ENCODE peak calls at places on chromosomes 2 and 18, in six cellular contexts. R, A, T, M, Z and X are unnamed samples.
A peak's percentile ranks its signal among the peaks of the same experiment; 100 is the strongest.

GRCh38 chr2:101770672-101771071 is 73.2 kb downstream of the MAP4K4 start:
- DNase-seq in R (peak; percentile 24), T (peak; percentile 82), A (peak; percentile 56), Z (peak; percentile 30), M (no peak), X (peak; percentile 41)

GRCh38 chr2:144580521-144581153 is 60.7 kb upstream of the ZEB2 start:
- DNase-seq in Z (no peak), A (peak; percentile 67), T (no peak), R (no peak), M (no peak), X (peak; percentile 53)

GRCh38 chr2:46612675-46613074 is 133.3 kb downstream of the TMEM247 start:
- DNase-seq in A (no peak), R (no peak), Z (no peak), M (no peak), T (no peak), X (no peak)

GRCh38 chr2:145849466-145849865 is 1329.5 kb upstream of the ZEB2 start:
- DNase-seq in A (no peak), Z (no peak), R (no peak), T (peak; percentile 33), M (no peak), X (no peak)

GRCh38 chr2:31337197-31337596 is 77.3 kb downstream of the XDH start:
- DNase-seq in M (no peak), A (no peak), T (no peak), Z (no peak), R (no peak), X (no peak)

GRCh38 chr2:126836761-126837679 is 61.7 kb upstream of the TEX51 start:
- DNase-seq in T (no peak), A (no peak), M (no peak), Z (no peak), R (no peak), X (no peak)

GRCh38 chr2:235924675-235925063 is 243.5 kb downstream of the GBX2 start:
- DNase-seq in T (peak; percentile 91), Z (peak; percentile 1), R (no peak), A (no peak), M (no peak), X (no peak)

GRCh38 chr2:235171511-235172130 is 219.8 kb downstream of the SH3BP4 start:
- DNase-seq in R (no peak), A (no peak), M (no peak), T (no peak), Z (no peak), X (peak; percentile 32)

GRCh38 chr2:197092431-197092830 is 165.9 kb upstream of the PGAP1 start:
- DNase-seq in M (no peak), R (no peak), T (no peak), A (no peak), Z (no peak), X (peak; percentile 46)

GRCh38 chr2:153360239-153360638 is 118.3 kb downstream of the RPRM start:
- DNase-seq in M (no peak), T (no peak), Z (no peak), A (no peak), R (no peak), X (no peak)

GRCh38 chr2:68726608-68727367 is 7.8 kb upstream of the ARHGAP25 start:
- DNase-seq in T (no peak), Z (peak; percentile 68), A (no peak), M (no peak), R (peak; percentile 63), X (no peak)

GRCh38 chr18:24400587-24400986 is 3.0 kb upstream of the OSBPL1A start:
- DNase-seq in A (no peak), M (no peak), R (no peak), T (no peak), Z (no peak), X (no peak)

GRCh38 chr2:29627366-29627765 is 294.0 kb downstream of the ALK start:
- DNase-seq in T (no peak), A (no peak), M (peak; percentile 7), R (no peak), Z (no peak), X (no peak)

GRCh38 chr2:9844036-9844483 is 786 bp downstream of the TAF1B start:
- DNase-seq in T (no peak), A (no peak), R (peak; percentile 15), M (no peak), Z (no peak), X (no peak)
- TF ChIP-seq GABPA in T (no peak), A (no peak), R (no peak), M (no peak), Z (no peak), X (no peak)

DNA sequence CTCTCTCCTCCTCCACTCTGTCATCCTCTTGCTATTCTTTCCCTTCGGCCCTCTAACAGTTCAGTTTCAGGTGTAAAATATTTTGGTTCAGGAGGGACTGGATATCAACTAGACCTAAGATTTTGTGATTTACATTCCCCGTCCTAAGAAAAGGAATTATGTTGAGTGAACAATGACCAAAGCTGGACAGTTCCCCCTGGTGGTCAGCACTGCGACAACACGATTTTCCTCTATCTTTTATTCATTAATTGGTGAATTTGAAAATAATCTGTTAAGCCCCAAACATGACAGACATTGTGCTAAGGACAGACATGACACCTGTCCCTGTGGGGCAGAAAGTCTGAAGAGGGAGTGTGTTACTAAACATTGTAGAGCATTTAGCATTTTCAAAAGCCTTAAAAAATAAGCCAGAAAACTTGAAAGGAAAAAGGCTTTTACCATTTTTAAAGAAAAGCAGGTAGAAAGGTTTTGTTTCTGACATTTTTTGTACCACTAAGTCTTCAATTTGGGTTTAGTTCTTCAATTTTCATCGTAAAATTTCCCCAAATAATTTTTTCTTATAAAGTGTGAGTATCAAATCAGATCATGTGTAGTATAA is 28.4 kb upstream of the GTF2A1L start:
- DNase-seq in T (peak; percentile 33), R (no peak), Z (no peak), M (no peak), A (peak; percentile 41), X (peak; percentile 58)
- TF ChIP-seq CTCF in T (peak; percentile 75), R (peak; percentile 58), Z (peak; percentile 42), M (peak; percentile 74), A (peak; percentile 83), X (peak; percentile 93)

GRCh38 chr18:77057043-77057442 is 75.5 kb downstream of the MBP start:
- DNase-seq in T (no peak), A (no peak), Z (no peak), R (no peak), M (no peak), X (no peak)

GRCh38 chr18:77061291-77061945 is 71.2 kb downstream of the MBP start:
- DNase-seq in Z (no peak), M (no peak), R (no peak), A (no peak), T (no peak), X (no peak)

GRCh38 chr18:77058186-77058847 is 74.3 kb downstream of the MBP start:
- DNase-seq in M (no peak), Z (no peak), A (no peak), T (no peak), R (no peak), X (no peak)

GRCh38 chr18:77061946-77062517 is 70.6 kb downstream of the MBP start:
- DNase-seq in A (peak; percentile 8), M (no peak), Z (no peak), T (no peak), R (no peak), X (no peak)

DNA sequence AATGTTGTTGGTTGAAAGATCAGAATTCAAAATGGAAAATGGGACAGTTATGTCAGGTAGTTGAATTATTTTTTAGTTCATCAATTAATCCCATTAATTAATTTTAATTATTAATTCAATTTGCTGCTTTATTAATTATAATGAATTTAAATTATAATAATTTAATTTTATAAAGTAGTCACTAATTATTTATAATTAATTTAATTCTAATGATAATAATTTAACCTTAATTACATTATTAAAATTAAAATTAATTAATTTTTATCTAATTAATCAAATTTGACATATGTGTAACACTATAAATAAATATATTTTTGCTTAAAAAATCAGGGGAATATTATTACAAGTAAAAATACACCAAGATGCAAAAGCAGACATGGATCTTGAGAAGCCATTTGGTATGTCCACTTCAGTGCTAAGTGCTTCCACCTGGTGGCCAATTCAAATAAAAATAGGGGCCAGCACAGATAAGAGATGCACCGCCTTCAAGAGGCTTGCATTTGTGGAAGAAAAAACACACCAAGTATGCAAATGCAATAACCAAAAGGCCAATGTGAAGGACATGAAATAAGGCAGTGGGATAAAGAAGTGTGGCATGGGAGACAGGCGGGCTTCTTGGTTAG is 73.2 kb downstream of the MBP start:
- DNase-seq in A (peak; percentile 47), Z (no peak), M (no peak), R (no peak), T (peak; percentile 65), X (peak; percentile 67)
- TF ChIP-seq GABPA in A (no peak), Z (no peak), M (no peak), R (no peak), T (no peak), X (no peak)

GRCh38 chr2:200356794-200357472 is 50.4 kb downstream of the SPATS2L start:
- DNase-seq in T (no peak), R (no peak), Z (no peak), A (no peak), M (no peak), X (no peak)

GRCh38 chr2:200356306-200356705 is 49.8 kb downstream of the SPATS2L start:
- DNase-seq in R (no peak), A (no peak), Z (no peak), T (no peak), M (no peak), X (no peak)

GRCh38 chr2:200360364-200360763 is 53.9 kb downstream of the SPATS2L start:
- DNase-seq in Z (no peak), A (no peak), T (no peak), R (no peak), M (no peak), X (no peak)

GRCh38 chr2:200359552-200359951 is 53.1 kb downstream of the SPATS2L start:
- DNase-seq in T (no peak), R (no peak), M (no peak), Z (no peak), A (no peak), X (no peak)

GRCh38 chr2:200357845-200358244 is 51.4 kb downstream of the SPATS2L start:
- DNase-seq in R (no peak), T (no peak), M (no peak), Z (no peak), A (no peak), X (no peak)
- TF ChIP-seq CTCF in R (no peak), T (no peak), M (no peak), Z (no peak), A (no peak), X (no peak)

DNA sequence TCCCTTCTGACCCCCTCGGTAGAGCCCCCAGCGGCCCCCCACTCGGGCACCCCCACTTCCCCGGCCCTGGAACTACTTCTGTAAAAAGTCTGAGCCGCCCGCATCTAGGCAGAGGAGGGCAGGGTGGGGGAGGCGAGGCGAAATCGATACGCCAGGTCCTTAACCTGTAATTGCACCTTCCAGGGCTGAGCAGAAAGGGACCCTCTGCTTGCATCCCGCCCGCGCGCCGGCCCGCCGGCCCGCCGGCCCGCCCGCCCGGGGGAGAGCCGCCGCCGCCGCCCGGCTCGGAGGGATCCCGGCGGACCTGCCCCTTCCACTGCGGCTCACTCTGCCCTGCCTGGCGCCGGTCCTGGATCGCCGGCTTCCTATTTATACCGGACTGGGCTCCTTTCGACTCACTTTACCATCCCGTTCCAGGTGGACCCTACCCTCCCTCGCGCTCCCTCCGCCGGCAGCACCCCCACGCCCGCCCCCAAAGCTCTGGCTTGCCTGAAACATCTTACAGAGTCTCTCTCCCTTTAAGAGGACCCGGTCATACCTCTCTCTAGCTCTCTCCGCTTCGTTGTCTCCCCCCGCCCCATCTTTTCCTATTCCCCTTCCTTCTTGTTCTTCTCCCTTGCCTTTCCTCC is 838 bp downstream of the KLHL14 start:
- DNase-seq in A (no peak), T (no peak), R (no peak), Z (no peak), M (no peak), X (peak; percentile 75)
- TF ChIP-seq GABPA in A (no peak), T (no peak), R (no peak), Z (no peak), M (no peak), X (no peak)

GRCh38 chr2:36513661-36514060 is 84.3 kb downstream of the FEZ2 start:
- DNase-seq in Z (no peak), A (no peak), T (no peak), R (no peak), M (no peak), X (no peak)
- TF ChIP-seq CTCF in Z (no peak), A (no peak), T (no peak), R (no peak), M (no peak), X (no peak)